ENCODE peak calls at places on chromosomes 7 and 10, in eight cellular contexts. G, C, Y, S, Z, A, F and W are unnamed samples.

GRCh38 chr10:121999301-121999700 is 10.3 kb downstream of the TACC2 start:
- DNase-seq in G (no peak), Z (no peak), C (no peak), F (peak), A (no peak), Y (no peak), S (no peak), W (no peak)

GRCh38 chr10:77220150-77220549 is 417.5 kb downstream of the KCNMA1 start:
- DNase-seq in G (no peak), F (no peak), Z (no peak), A (no peak), Y (no peak), S (no peak), C (no peak), W (no peak)

GRCh38 chr7:157870644-157871290 is 534.0 kb downstream of the DNAJB6 start:
- DNase-seq in S (no peak), C (no peak), G (no peak), Y (no peak), Z (no peak), A (no peak), F (no peak), W (no peak)

GRCh38 chr7:70770154-70770553 is 361.8 kb upstream of the GALNT17 start:
- DNase-seq in C (no peak), G (no peak), S (no peak), F (no peak), Y (no peak), Z (no peak), A (no peak), W (peak)

GRCh38 chr7:1168422-1168821 is 8.4 kb upstream of the ZFAND2A start:
- DNase-seq in S (no peak), A (no peak), G (no peak), Y (no peak), Z (no peak), F (no peak), C (no peak), W (no peak)

GRCh38 chr7:44277851-44278250 is 47.5 kb downstream of the CAMK2B start:
- DNase-seq in F (peak), Y (no peak), C (no peak), Z (no peak), S (no peak), G (no peak), A (no peak), W (no peak)

GRCh38 chr7:151876112-151876898 is 610 bp downstream of the PRKAG2 start:
- DNase-seq in Y (no peak), A (peak), F (peak), G (peak), Z (peak), C (peak), S (peak), W (peak)

GRCh38 chr7:135853499-135853898 is 104.9 kb upstream of the FAM180A start:
- DNase-seq in A (no peak), Z (no peak), C (no peak), Y (no peak), G (no peak), S (no peak), F (peak), W (no peak)

GRCh38 chr10:23158370-23158769 is 33.7 kb upstream of the PTF1A start:
- DNase-seq in A (no peak), F (peak), C (peak), S (peak), G (peak), Y (peak), Z (peak), W (peak)

GRCh38 chr7:133771778-133772421 is 355.2 kb upstream of the LRGUK start:
- DNase-seq in G (no peak), A (no peak), S (no peak), Z (no peak), F (no peak), Y (no peak), C (no peak), W (peak)

GRCh38 chr7:32093415-32094408 is 23.5 kb upstream of the PDE1C start:
- DNase-seq in G (no peak), F (peak), Z (no peak), Y (no peak), S (no peak), A (peak), C (no peak), W (no peak)

GRCh38 chr7:131501422-131501821 is 55.0 kb downstream of the PODXL start:
- DNase-seq in C (peak), S (no peak), Y (no peak), A (no peak), Z (no peak), G (peak), F (peak), W (no peak)

GRCh38 chr10:14543048-14543903 is 212.6 kb upstream of the FRMD4A start:
- DNase-seq in Y (no peak), S (no peak), G (peak), A (peak), Z (no peak), C (no peak), F (peak), W (no peak)

GRCh38 chr10:79221110-79222051 is 125.9 kb upstream of the PPIF start:
- DNase-seq in C (no peak), Z (peak), F (no peak), A (peak), S (peak), G (no peak), Y (peak), W (no peak)

GRCh38 chr7:13132314-13132713 is 444.9 kb downstream of the ARL4A start:
- DNase-seq in Y (no peak), C (no peak), A (no peak), G (no peak), F (no peak), S (no peak), Z (no peak), W (no peak)

GRCh38 chr10:103789771-103790201 is 65.6 kb downstream of the SH3PXD2A start:
- DNase-seq in Z (no peak), S (no peak), G (no peak), F (no peak), C (no peak), A (no peak), Y (no peak), W (no peak)